ENCODE peak calls at places on chromosomes 6 and 20, in seven cellular contexts. N, V, D, X, R, F and Y are unnamed samples.

GRCh38 chr6:103236923-103237322 is 1622.8 kb downstream of the HACE1 start:
- DNase-seq in N (no peak), V (peak), D (no peak), X (no peak), R (no peak), F (no peak), Y (no peak)

GRCh38 chr6:133609404-133610270 is 279.3 kb upstream of the TCF21 start:
- DNase-seq in N (peak), V (peak), D (no peak), X (peak), R (peak), F (no peak), Y (no peak)

GRCh38 chr6:13242590-13242989 is 85.7 kb downstream of the TBC1D7 start:
- DNase-seq in N (no peak), V (no peak), D (no peak), X (no peak), R (no peak), F (no peak), Y (no peak)

GRCh38 chr6:32329141-32329540 is 42.6 kb downstream of the TSBP1 start:
- DNase-seq in N (peak), V (no peak), D (no peak), X (no peak), R (no peak), F (no peak), Y (no peak)

GRCh38 chr6:81401970-81402690 is 350.4 kb downstream of the TENT5A start:
- DNase-seq in N (peak), V (peak), D (no peak), X (no peak), R (peak), F (no peak), Y (no peak)

GRCh38 chr20:52985687-52986086 is 13.5 kb downstream of the TSHZ2 start:
- DNase-seq in N (no peak), V (no peak), D (no peak), X (no peak), R (no peak), F (no peak), Y (no peak)

GRCh38 chr20:37727247-37727956 is 33.6 kb downstream of the CTNNBL1 start:
- DNase-seq in N (no peak), V (no peak), D (peak), X (no peak), R (no peak), F (no peak), Y (no peak)

GRCh38 chr6:117149324-117149723 is 116.0 kb upstream of the VGLL2 start:
- DNase-seq in N (no peak), V (no peak), D (no peak), X (no peak), R (no peak), F (no peak), Y (no peak)

GRCh38 chr6:45684476-45684875 is 306.7 kb upstream of the SUPT3H start:
- DNase-seq in N (no peak), V (no peak), D (no peak), X (no peak), R (no peak), F (no peak), Y (no peak)

GRCh38 chr20:32481311-32482103 is 103.6 kb downstream of the NOL4L start:
- DNase-seq in N (no peak), V (no peak), D (no peak), X (no peak), R (no peak), F (no peak), Y (peak)

GRCh38 chr20:22890605-22891300 is 144.4 kb upstream of the SSTR4 start:
- DNase-seq in N (no peak), V (no peak), D (no peak), X (no peak), R (no peak), F (no peak), Y (no peak)

GRCh38 chr6:170047813-170048212 is 243.1 kb downstream of the DLL1 start:
- DNase-seq in N (no peak), V (no peak), D (no peak), X (no peak), R (no peak), F (no peak), Y (no peak)

GRCh38 chr20:13865156-13865555 is 80.3 kb downstream of the NDUFAF5 start:
- DNase-seq in N (no peak), V (no peak), D (no peak), X (no peak), R (no peak), F (no peak), Y (no peak)

DNA sequence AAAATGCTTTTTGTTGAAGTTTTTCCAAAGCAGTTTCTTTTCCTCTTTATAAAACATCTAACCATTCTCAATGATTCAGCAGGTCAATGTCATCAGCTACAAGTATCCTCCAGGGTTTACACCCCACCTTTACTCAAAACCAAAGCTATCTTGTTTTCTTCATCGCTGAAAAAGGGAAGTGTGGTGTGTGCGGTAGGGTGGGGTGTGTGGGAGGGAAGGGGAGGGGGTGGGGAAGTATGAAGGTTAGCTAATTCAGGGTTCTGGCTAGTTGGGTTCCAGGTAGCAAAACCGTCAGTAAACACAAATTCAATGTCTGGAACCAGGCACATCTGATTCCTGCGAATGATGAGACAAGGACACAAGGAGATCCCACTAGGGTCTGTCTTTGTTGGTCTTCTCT is 189.6 kb downstream of the GJA10 start:
- DNase-seq in N (no peak), V (no peak), D (peak), X (no peak), R (no peak), F (no peak), Y (peak)
- TF ChIP-seq CTCF in N (no peak), V (no peak), D (no peak), X (no peak), R (no peak), F (no peak), Y (no peak)

DNA sequence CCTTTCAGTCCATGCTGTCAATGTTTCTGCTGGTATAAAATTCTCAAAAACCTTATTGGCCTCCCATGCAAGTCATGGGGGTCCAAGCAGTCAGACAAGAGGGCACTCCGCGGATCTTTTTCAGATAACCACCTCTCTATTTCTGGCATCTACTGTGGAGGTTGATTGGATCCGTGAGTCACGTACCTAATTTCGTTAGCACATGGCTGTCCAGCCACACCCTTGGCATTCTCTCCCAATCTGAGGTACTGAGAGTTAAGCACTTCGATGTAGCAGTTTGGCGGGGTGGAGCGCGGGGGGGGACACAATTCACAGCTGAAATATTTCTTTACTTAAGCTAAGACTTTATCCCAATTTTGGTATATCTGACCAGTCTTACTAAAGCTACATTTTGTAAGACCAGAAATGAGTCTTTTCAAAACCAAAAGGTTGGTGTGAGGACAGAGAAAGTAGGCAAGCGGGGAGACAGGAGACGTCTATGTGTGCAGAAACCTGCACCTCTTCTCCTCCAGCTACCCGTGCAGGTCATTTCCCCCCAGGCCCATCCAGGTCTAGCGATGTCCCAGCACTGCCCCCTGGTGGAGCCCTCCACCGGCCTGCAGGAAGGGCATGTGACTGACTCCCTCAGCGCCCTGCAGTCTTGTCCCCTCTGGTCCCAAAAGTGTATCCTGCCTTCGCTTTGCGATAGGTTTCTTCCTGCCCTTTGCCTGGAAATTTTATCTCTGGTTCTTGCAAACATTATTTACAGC is 113.1 kb downstream of the ADAT2 start:
- DNase-seq in N (peak), V (no peak), D (no peak), X (no peak), R (peak), F (no peak), Y (no peak)
- TF ChIP-seq CTCF in N (peak), V (peak), D (peak), X (peak), R (peak), F (peak), Y (no peak)

DNA sequence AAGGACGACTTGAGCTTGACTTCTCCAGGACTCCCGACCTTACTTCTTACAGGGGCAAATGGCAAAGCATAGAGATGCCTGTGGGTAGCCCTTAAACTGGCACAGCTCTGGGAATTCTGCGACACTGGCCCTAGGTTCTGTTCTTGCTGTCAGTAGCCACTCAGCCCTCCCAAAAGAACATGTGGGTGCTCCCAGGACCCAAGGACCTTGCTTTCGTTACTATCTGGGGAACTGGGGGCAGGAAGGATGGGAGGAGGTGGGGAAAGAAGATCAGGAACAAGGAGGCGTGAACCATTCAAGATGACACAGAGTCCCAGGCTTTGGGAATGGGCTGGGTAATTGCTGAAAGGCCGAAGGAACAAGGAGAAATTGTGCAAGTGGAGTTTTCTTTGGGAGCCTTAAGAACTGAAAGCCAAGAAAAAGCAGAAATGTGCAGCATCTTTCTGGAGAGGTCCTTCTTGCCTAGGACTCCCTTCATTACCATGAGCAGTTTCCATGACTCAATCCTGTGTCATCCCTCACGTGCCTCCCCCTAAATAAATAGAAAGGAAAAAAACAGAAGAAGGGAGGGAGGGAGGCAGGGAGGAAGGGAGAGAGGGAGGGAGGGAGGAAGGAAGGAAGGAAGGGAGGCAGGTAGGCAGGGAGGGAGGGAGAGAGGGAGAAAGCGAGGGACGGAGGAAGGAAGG is 284.6 kb upstream of the FOXQ1 start:
- DNase-seq in N (peak), V (peak), D (no peak), X (no peak), R (no peak), F (no peak), Y (no peak)
- TF ChIP-seq CTCF in N (no peak), V (no peak), D (no peak), X (no peak), R (no peak), F (no peak), Y (no peak)

GRCh38 chr6:169019727-169020491 is 233.7 kb downstream of the THBS2 start:
- DNase-seq in N (peak), V (no peak), D (no peak), X (no peak), R (peak), F (no peak), Y (no peak)
- TF ChIP-seq CTCF in N (no peak), V (peak), D (no peak), X (peak), R (peak), F (no peak), Y (no peak)

GRCh38 chr6:105359419-105360366 is 43.2 kb downstream of the PREP start:
- DNase-seq in N (peak), V (peak), D (peak), X (peak), R (peak), F (no peak), Y (no peak)

GRCh38 chr6:105369145-105369544 is 33.7 kb downstream of the PREP start:
- DNase-seq in N (no peak), V (no peak), D (no peak), X (no peak), R (no peak), F (no peak), Y (no peak)

GRCh38 chr6:105364243-105364642 is 38.6 kb downstream of the PREP start:
- DNase-seq in N (no peak), V (no peak), D (no peak), X (no peak), R (peak), F (no peak), Y (no peak)

GRCh38 chr6:105363100-105363754 is 39.7 kb downstream of the PREP start:
- DNase-seq in N (peak), V (peak), D (no peak), X (no peak), R (peak), F (no peak), Y (no peak)
- TF ChIP-seq CTCF in N (peak), V (peak), D (no peak), X (peak), R (peak), F (peak), Y (no peak)

GRCh38 chr6:20875369-20875963 is 341.2 kb downstream of the CDKAL1 start:
- DNase-seq in N (peak), V (peak), D (peak), X (no peak), R (peak), F (peak), Y (no peak)
- TF ChIP-seq CTCF in N (peak), V (peak), D (peak), X (peak), R (peak), F (no peak), Y (peak)

GRCh38 chr6:8195040-8195713 is 92.8 kb upstream of the EEF1E1 start:
- DNase-seq in N (no peak), V (no peak), D (no peak), X (no peak), R (no peak), F (no peak), Y (no peak)
- TF ChIP-seq CTCF in N (no peak), V (peak), D (no peak), X (peak), R (no peak), F (no peak), Y (no peak)

DNA sequence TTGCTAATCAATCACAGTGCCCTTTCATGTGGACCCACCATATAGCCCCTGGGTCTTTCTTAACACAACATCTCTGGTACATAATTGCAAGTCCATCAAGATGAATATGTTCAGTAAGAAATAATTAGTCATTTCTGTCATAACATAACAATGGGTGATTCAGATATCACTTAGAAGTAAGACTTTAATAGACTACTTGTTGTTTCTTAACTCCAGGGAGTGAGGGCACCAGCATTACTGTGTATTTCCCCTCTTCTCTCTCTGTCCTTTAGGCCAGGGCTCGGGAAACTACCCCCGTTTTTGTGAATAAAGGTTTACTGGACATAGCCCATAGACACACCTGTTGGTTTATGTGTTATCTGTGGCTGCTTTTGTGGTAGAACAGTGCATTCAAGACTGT is 123.5 kb downstream of the SLC24A3 start:
- DNase-seq in N (no peak), V (no peak), D (no peak), X (no peak), R (no peak), F (no peak), Y (no peak)
- TF ChIP-seq CTCF in N (no peak), V (no peak), D (no peak), X (no peak), R (no peak), F (no peak), Y (no peak)